ENCODE peak calls at places on chromosomes 11 and 22, in nine cellular contexts. D is GM23338, K is cardiac fibroblast, L is kidney epithelial cell, Z is gastrocnemius medialis, C is heart left ventricle, A is A549, P is BJ, B is OCI-LY7. R is an unnamed sample.

GRCh38 chr11:126748097-126748756 is 252.3 kb downstream of the KIRREL3 start:
- DNase-seq in K (no peak), B (no peak), Z (no peak), P (no peak), L (no peak), A (no peak), C (no peak), D (peak), R (no peak)

GRCh38 chr11:35389897-35390462 is 29.4 kb downstream of the SLC1A2 start:
- DNase-seq in A (no peak), D (no peak), K (no peak), P (no peak), B (no peak), Z (no peak), L (no peak), C (no peak), R (no peak)

GRCh38 chr11:47992959-47993820 is 12.8 kb downstream of the PTPRJ start:
- DNase-seq in A (peak), Z (no peak), L (peak), P (peak), C (no peak), B (no peak), D (no peak), K (peak), R (peak)

GRCh38 chr11:72630104-72630852 is 43.9 kb downstream of the PDE2A start:
- DNase-seq in B (no peak), K (no peak), A (no peak), C (no peak), Z (no peak), D (no peak), L (no peak), P (no peak), R (no peak)

GRCh38 chr11:77035041-77035440 is 843 bp downstream of the B3GNT6 start:
- DNase-seq in B (no peak), C (no peak), L (no peak), D (no peak), Z (no peak), K (no peak), A (no peak), P (no peak), R (no peak)

GRCh38 chr11:9774591-9775392 is 110.9 kb downstream of the SWAP70 start:
- DNase-seq in P (peak), K (peak), L (no peak), D (no peak), A (peak), C (no peak), Z (no peak), B (no peak), R (no peak)

GRCh38 chr22:49328076-49328475 is 499.6 kb downstream of the BRD1 start:
- DNase-seq in Z (no peak), K (no peak), A (no peak), D (no peak), C (no peak), B (no peak), L (no peak), P (no peak), R (no peak)

GRCh38 chr22:46068176-46068907 is 82.0 kb upstream of the PPARA start:
- DNase-seq in P (no peak), D (no peak), B (no peak), L (no peak), A (no peak), K (no peak), C (no peak), Z (no peak), R (no peak)

GRCh38 chr11:8671242-8671641 is 11.2 kb downstream of the TRIM66 start:
- DNase-seq in Z (peak), P (peak), B (no peak), L (peak), K (peak), A (peak), D (peak), C (peak), R (peak)

GRCh38 chr11:19753451-19754041 is 40.9 kb downstream of the NAV2 start:
- DNase-seq in D (peak), L (no peak), Z (no peak), P (no peak), C (no peak), A (no peak), K (no peak), B (no peak), R (no peak)

GRCh38 chr11:130522284-130522961 is 74.0 kb downstream of the ADAMTS15 start:
- DNase-seq in C (peak), A (peak), B (no peak), K (peak), L (peak), P (peak), D (peak), Z (peak), R (no peak)

GRCh38 chr11:40274017-40274416 is 1185.4 kb downstream of the LRRC4C start:
- DNase-seq in K (peak), D (no peak), C (no peak), P (no peak), L (peak), A (no peak), B (no peak), Z (no peak), R (peak)

GRCh38 chr22:25996669-25997068 is 172.6 kb upstream of the SEZ6L start:
- DNase-seq in B (no peak), D (no peak), C (no peak), K (no peak), P (no peak), A (no peak), L (no peak), Z (no peak), R (no peak)

GRCh38 chr22:20586403-20586745 is 79.0 kb downstream of the MED15 start:
- DNase-seq in K (no peak), L (no peak), P (no peak), Z (no peak), D (no peak), B (no peak), C (no peak), A (no peak), R (no peak)

GRCh38 chr22:32355760-32356159 is 1.9 kb upstream of the RFPL3 start:
- DNase-seq in A (peak), C (no peak), B (peak), D (peak), P (no peak), K (no peak), L (no peak), Z (no peak), R (no peak)

GRCh38 chr22:26604368-26604767 is 13.5 kb downstream of the CRYBB1 start:
- DNase-seq in K (no peak), D (no peak), C (no peak), L (no peak), Z (no peak), B (no peak), A (no peak), P (no peak), R (no peak)

GRCh38 chr11:44754876-44755552 is 28.3 kb downstream of the TSPAN18 start:
- DNase-seq in Z (no peak), A (no peak), L (no peak), D (peak), C (no peak), P (no peak), K (no peak), B (no peak), R (no peak)

GRCh38 chr11:4134844-4135243 is 40.2 kb downstream of the RRM1 start:
- DNase-seq in B (no peak), L (peak), D (no peak), C (no peak), P (peak), K (peak), Z (no peak), A (peak), R (peak)

GRCh38 chr11:834371-835316 is 1.9 kb downstream of the CD151 start:
- DNase-seq in A (peak), Z (peak), D (no peak), C (peak), P (no peak), L (peak), B (no peak), K (peak), R (no peak)

GRCh38 chr11:11207428-11207827 is 145.6 kb downstream of the CSNK2A3 start:
- DNase-seq in D (peak), L (no peak), P (no peak), C (no peak), K (no peak), B (no peak), Z (no peak), A (no peak), R (no peak)
- TF ChIP-seq CTCF in D (no peak), L (no peak), P (no peak), C (no peak), K (no peak), B (peak), Z (no peak), A (no peak), R (peak)

DNA sequence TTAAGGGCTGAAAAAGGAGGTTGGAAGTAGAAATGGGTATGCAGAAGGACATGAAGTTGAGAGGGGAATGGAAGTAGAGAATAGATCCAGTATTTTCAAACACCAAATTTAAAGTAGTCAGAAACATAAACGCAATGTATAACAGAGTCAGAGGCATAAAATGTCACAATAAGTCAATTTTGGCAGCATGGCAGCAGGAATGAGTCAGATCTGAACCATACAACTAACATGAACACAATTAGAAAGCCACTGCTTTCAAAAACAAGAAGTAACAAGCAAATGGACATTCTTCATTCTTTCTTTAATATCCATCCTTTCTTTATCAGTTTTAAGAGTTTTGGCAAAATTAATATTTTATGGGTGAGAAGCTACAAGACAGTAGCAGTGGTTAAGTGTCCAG is 2.5 kb downstream of the CHORDC1 start:
- DNase-seq in K (peak), L (no peak), D (no peak), P (no peak), Z (no peak), C (no peak), A (no peak), B (no peak), R (no peak)
- H3K4me3 ChIP-seq in K (no peak), L (no peak), D (peak), P (no peak), Z (no peak), C (no peak), A (peak), B (peak), R (no peak)

DNA sequence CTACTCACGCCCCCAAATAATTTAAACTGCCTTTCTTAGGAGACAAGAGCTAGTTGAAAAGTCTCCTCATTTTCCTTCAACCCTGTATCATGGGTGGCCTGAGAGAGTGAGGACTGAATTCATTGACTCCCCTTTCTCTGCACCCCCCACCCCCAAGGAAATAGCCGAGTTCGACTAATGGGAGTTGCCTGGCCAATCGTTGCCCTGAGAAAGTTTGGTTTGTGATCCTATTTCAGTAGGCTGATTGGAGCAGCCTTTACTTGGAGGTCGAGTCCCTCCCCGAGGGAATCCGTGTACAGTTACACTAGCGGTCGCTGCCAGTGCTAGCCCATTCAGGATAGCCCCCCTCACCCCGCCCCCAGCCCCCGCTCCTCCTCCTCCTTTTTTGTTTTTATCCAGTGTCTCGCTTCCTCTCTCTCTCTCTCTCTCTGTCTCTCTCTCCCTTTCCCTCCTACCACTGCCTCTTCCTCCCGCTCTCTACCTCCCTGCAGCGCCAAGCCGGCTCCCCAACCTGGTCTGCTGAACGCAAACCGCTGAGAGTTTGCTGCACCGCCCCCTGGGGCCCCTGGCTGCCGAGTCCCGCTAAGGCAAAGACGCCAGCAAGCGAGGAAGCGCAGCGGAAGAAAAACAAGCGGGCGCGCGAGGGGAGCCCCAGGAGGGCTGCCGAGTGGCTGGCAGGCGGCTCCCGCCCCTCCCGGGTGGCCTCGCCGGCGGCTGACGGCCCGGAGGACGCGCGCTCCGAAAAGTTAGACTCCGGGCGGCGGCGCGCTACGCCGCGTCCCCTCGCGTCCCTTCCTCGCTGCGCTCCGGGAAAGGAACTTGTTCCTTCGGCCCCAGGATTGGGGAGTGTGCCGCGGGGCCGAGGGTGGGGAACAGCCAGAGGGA is at the start of gene GRAMD1B:
- DNase-seq in B (no peak), P (peak), Z (no peak), D (peak), K (peak), A (peak), L (no peak), C (peak), R (no peak)
- TF ChIP-seq CTCF in B (no peak), P (peak), Z (no peak), D (no peak), K (peak), A (peak), L (peak), C (no peak), R (no peak)

GRCh38 chr11:64891215-64891848 is 12.9 kb upstream of the EHD1 start:
- DNase-seq in P (no peak), Z (no peak), L (no peak), C (no peak), K (no peak), A (no peak), B (no peak), D (no peak), R (no peak)

GRCh38 chr11:64892838-64893193 is 14.4 kb upstream of the EHD1 start:
- DNase-seq in L (no peak), B (no peak), K (no peak), P (no peak), D (no peak), C (no peak), Z (no peak), A (no peak), R (no peak)

GRCh38 chr11:64891880-64892279 is 13.5 kb upstream of the EHD1 start:
- DNase-seq in P (no peak), Z (no peak), L (no peak), A (no peak), C (no peak), D (no peak), K (no peak), B (no peak), R (no peak)

GRCh38 chr11:64893194-64894069 is 15.0 kb upstream of the EHD1 start:
- DNase-seq in Z (no peak), A (peak), D (no peak), C (no peak), L (no peak), B (no peak), P (no peak), K (no peak), R (no peak)

DNA sequence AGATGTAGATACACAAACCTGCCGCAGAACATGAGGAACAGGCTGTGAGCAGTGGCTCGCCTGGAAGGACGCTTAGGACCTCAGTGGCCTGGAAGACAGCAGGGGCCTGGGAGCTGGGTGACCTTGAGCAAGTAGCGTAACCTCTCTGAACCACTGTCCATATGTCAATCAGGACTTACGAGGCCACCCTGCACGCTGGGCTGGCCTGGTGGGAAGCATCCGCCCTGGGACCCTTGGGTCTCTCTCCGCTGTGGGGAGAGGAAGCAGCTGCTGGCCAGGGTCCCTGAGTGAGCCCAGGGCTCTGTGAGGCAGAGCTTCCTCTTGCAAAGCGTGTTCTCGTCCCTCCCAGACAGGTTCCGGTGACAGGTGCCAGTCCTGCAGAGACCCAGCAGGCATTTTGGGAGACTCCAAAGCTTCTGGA is 14.0 kb upstream of the EHD1 start:
- DNase-seq in Z (no peak), K (no peak), A (no peak), C (no peak), P (no peak), B (no peak), D (no peak), L (no peak), R (no peak)
- H3K4me3 ChIP-seq in Z (no peak), K (no peak), A (peak), C (no peak), P (no peak), B (no peak), D (no peak), L (no peak), R (peak)

DNA sequence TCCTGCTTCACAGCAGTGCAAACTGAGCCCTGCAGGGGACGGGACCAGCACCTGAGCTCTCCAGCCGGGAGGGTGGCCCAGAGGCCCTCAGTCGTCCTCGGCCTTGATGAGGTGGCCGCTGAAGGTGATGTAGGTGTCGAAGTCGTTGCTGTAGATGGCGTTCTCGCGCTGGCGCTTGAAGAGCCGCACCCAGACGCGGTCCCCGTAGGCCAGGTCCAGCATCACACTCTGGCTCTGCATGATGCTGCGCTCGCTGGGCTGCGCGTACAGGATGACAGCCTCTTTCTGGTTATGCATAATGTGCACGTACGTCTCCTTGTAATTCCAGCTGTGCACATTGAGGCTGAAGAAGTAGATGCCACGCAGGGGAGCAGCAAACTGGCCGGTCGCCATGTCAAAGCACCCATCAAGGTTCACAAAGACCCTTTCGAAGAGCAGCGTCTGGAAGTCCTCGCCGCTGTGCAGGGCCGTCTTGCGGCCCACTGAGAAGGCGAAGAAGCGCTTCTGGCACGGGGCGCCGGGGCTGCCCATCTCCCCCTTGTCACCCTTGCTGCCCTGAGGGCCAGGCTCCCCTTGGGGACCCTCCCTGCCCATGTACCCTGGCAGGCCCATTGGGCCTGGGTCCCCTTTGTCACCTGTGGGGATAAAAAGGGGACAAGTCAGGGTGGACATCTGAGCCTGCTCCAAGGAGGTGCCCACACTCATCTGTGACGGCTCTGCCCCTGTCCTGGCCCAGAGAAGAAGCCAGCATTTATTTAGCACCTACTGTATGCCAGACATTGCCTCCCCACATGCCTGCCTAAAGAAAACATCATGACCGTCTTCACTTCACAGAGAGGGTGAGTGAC is 5.7 kb downstream of the C1QTNF6 start:
- DNase-seq in Z (no peak), K (no peak), P (no peak), A (peak), L (no peak), D (peak), B (no peak), C (peak), R (no peak)
- TF ChIP-seq CTCF in Z (no peak), K (no peak), P (no peak), A (no peak), L (no peak), D (no peak), B (no peak), C (no peak), R (no peak)

R was measured in epithelial cell of proximal tubule.